ENCODE peak calls at places on chromosomes 3 and 15, in ten cellular contexts. One of them, this sample, is unnamed.

GRCh38 chr15:71443538-71443937 is 328.3 kb downstream of the THSD4 start:
- DNase-seq in cardiac muscle cell: peak
- DNase-seq in OCI-LY7: peak
- DNase-seq in heart left ventricle: peak
- DNase-seq in fibroblast of mammary gland: peak
- DNase-seq in endodermal cell: peak
- DNase-seq in hepatocyte: peak
- DNase-seq in SK-N-SH: peak
- DNase-seq in spleen: no peak
- DNase-seq in right lobe of liver: peak
- DNase-seq in this sample: peak

GRCh38 chr3:171339606-171340005 is 120.6 kb downstream of the TNIK start:
- DNase-seq in cardiac muscle cell: no peak
- DNase-seq in OCI-LY7: no peak
- DNase-seq in heart left ventricle: no peak
- DNase-seq in fibroblast of mammary gland: no peak
- DNase-seq in endodermal cell: no peak
- DNase-seq in hepatocyte: no peak
- DNase-seq in SK-N-SH: no peak
- DNase-seq in spleen: no peak
- DNase-seq in right lobe of liver: peak
- DNase-seq in this sample: no peak

GRCh38 chr15:61198722-61199121 is 30.4 kb downstream of the RORA start:
- DNase-seq in cardiac muscle cell: no peak
- DNase-seq in OCI-LY7: no peak
- DNase-seq in heart left ventricle: no peak
- DNase-seq in fibroblast of mammary gland: no peak
- DNase-seq in endodermal cell: peak
- DNase-seq in hepatocyte: no peak
- DNase-seq in SK-N-SH: no peak
- DNase-seq in spleen: no peak
- DNase-seq in right lobe of liver: no peak
- DNase-seq in this sample: no peak

GRCh38 chr3:179189764-179190163 is 41.6 kb downstream of the PIK3CA start:
- DNase-seq in cardiac muscle cell: peak
- DNase-seq in OCI-LY7: no peak
- DNase-seq in heart left ventricle: no peak
- DNase-seq in fibroblast of mammary gland: peak
- DNase-seq in endodermal cell: no peak
- DNase-seq in hepatocyte: peak
- DNase-seq in SK-N-SH: no peak
- DNase-seq in spleen: no peak
- DNase-seq in right lobe of liver: no peak
- DNase-seq in this sample: peak

GRCh38 chr15:20344601-20345400 is 196.8 kb downstream of the GOLGA6L6 start:
- DNase-seq in cardiac muscle cell: no peak
- DNase-seq in OCI-LY7: no peak
- DNase-seq in heart left ventricle: no peak
- DNase-seq in fibroblast of mammary gland: no peak
- DNase-seq in endodermal cell: no peak
- DNase-seq in hepatocyte: peak
- DNase-seq in SK-N-SH: peak
- DNase-seq in spleen: peak
- DNase-seq in right lobe of liver: no peak
- DNase-seq in this sample: no peak

GRCh38 chr15:45469429-45469828 is 53.1 kb downstream of the SLC30A4 start:
- DNase-seq in cardiac muscle cell: no peak
- DNase-seq in OCI-LY7: no peak
- DNase-seq in heart left ventricle: no peak
- DNase-seq in fibroblast of mammary gland: no peak
- DNase-seq in endodermal cell: peak
- DNase-seq in hepatocyte: no peak
- DNase-seq in SK-N-SH: no peak
- DNase-seq in spleen: no peak
- DNase-seq in right lobe of liver: no peak
- DNase-seq in this sample: no peak

GRCh38 chr3:39809181-39809994 is at the start of gene MYRIP:
- DNase-seq in cardiac muscle cell: peak
- DNase-seq in OCI-LY7: no peak
- DNase-seq in heart left ventricle: peak
- DNase-seq in fibroblast of mammary gland: no peak
- DNase-seq in endodermal cell: peak
- DNase-seq in hepatocyte: peak
- DNase-seq in SK-N-SH: peak
- DNase-seq in spleen: peak
- DNase-seq in right lobe of liver: peak
- DNase-seq in this sample: no peak

GRCh38 chr3:43180027-43180426 is 74.1 kb upstream of the POMGNT2 start:
- DNase-seq in cardiac muscle cell: no peak
- DNase-seq in OCI-LY7: peak
- DNase-seq in heart left ventricle: no peak
- DNase-seq in fibroblast of mammary gland: peak
- DNase-seq in endodermal cell: peak
- DNase-seq in hepatocyte: peak
- DNase-seq in SK-N-SH: no peak
- DNase-seq in spleen: no peak
- DNase-seq in right lobe of liver: no peak
- DNase-seq in this sample: peak

GRCh38 chr3:170047133-170047404 is 9.3 kb downstream of the GPR160 start:
- DNase-seq in cardiac muscle cell: no peak
- DNase-seq in OCI-LY7: no peak
- DNase-seq in heart left ventricle: no peak
- DNase-seq in fibroblast of mammary gland: no peak
- DNase-seq in endodermal cell: no peak
- DNase-seq in hepatocyte: no peak
- DNase-seq in SK-N-SH: no peak
- DNase-seq in spleen: no peak
- DNase-seq in right lobe of liver: no peak
- DNase-seq in this sample: no peak

GRCh38 chr3:170049146-170050000 is 11.6 kb downstream of the GPR160 start:
- DNase-seq in cardiac muscle cell: no peak
- DNase-seq in OCI-LY7: no peak
- DNase-seq in heart left ventricle: peak
- DNase-seq in fibroblast of mammary gland: peak
- DNase-seq in endodermal cell: peak
- DNase-seq in hepatocyte: no peak
- DNase-seq in SK-N-SH: no peak
- DNase-seq in spleen: peak
- DNase-seq in right lobe of liver: peak
- DNase-seq in this sample: no peak

GRCh38 chr3:170044280-170044679 is 6.5 kb downstream of the GPR160 start:
- DNase-seq in cardiac muscle cell: no peak
- DNase-seq in OCI-LY7: no peak
- DNase-seq in heart left ventricle: no peak
- DNase-seq in fibroblast of mammary gland: no peak
- DNase-seq in endodermal cell: no peak
- DNase-seq in hepatocyte: no peak
- DNase-seq in SK-N-SH: no peak
- DNase-seq in spleen: no peak
- DNase-seq in right lobe of liver: no peak
- DNase-seq in this sample: no peak

GRCh38 chr3:170044795-170045244 is 7.0 kb downstream of the GPR160 start:
- DNase-seq in cardiac muscle cell: no peak
- DNase-seq in OCI-LY7: peak
- DNase-seq in heart left ventricle: no peak
- DNase-seq in fibroblast of mammary gland: no peak
- DNase-seq in endodermal cell: no peak
- DNase-seq in hepatocyte: no peak
- DNase-seq in SK-N-SH: no peak
- DNase-seq in spleen: peak
- DNase-seq in right lobe of liver: no peak
- DNase-seq in this sample: no peak

GRCh38 chr3:170046269-170047132 is 8.7 kb downstream of the GPR160 start:
- DNase-seq in cardiac muscle cell: no peak
- DNase-seq in OCI-LY7: no peak
- DNase-seq in heart left ventricle: no peak
- DNase-seq in fibroblast of mammary gland: no peak
- DNase-seq in endodermal cell: no peak
- DNase-seq in hepatocyte: no peak
- DNase-seq in SK-N-SH: no peak
- DNase-seq in spleen: no peak
- DNase-seq in right lobe of liver: no peak
- DNase-seq in this sample: no peak
- H3K4me3 ChIP-seq in cardiac muscle cell: no peak
- H3K4me3 ChIP-seq in OCI-LY7: peak
- H3K4me3 ChIP-seq in heart left ventricle: no peak
- H3K4me3 ChIP-seq in fibroblast of mammary gland: no peak
- H3K4me3 ChIP-seq in endodermal cell: no peak
- H3K4me3 ChIP-seq in hepatocyte: no peak
- H3K4me3 ChIP-seq in SK-N-SH: no peak
- H3K4me3 ChIP-seq in spleen: no peak
- H3K4me3 ChIP-seq in right lobe of liver: no peak
- H3K4me3 ChIP-seq in this sample: no peak

GRCh38 chr15:40958146-40958545 is 4.9 kb downstream of the CHAC1 start:
- DNase-seq in cardiac muscle cell: no peak
- DNase-seq in OCI-LY7: no peak
- DNase-seq in heart left ventricle: no peak
- DNase-seq in fibroblast of mammary gland: no peak
- DNase-seq in endodermal cell: no peak
- DNase-seq in hepatocyte: no peak
- DNase-seq in SK-N-SH: no peak
- DNase-seq in spleen: peak
- DNase-seq in right lobe of liver: no peak
- DNase-seq in this sample: no peak
- TF ChIP-seq CTCF in cardiac muscle cell: no peak
- TF ChIP-seq CTCF in OCI-LY7: no peak
- TF ChIP-seq CTCF in heart left ventricle: no peak
- TF ChIP-seq CTCF in fibroblast of mammary gland: no peak
- TF ChIP-seq CTCF in endodermal cell: no peak
- TF ChIP-seq CTCF in hepatocyte: no peak
- TF ChIP-seq CTCF in SK-N-SH: no peak
- TF ChIP-seq CTCF in spleen: no peak
- TF ChIP-seq CTCF in right lobe of liver: no peak
- TF ChIP-seq CTCF in this sample: no peak

GRCh38 chr3:11302444-11302843 is 30.2 kb downstream of the ATG7 start:
- DNase-seq in cardiac muscle cell: no peak
- DNase-seq in OCI-LY7: no peak
- DNase-seq in heart left ventricle: no peak
- DNase-seq in fibroblast of mammary gland: no peak
- DNase-seq in endodermal cell: no peak
- DNase-seq in hepatocyte: no peak
- DNase-seq in SK-N-SH: no peak
- DNase-seq in spleen: no peak
- DNase-seq in right lobe of liver: no peak
- DNase-seq in this sample: no peak

GRCh38 chr3:11305509-11305908 is 33.3 kb downstream of the ATG7 start:
- DNase-seq in cardiac muscle cell: no peak
- DNase-seq in OCI-LY7: no peak
- DNase-seq in heart left ventricle: no peak
- DNase-seq in fibroblast of mammary gland: no peak
- DNase-seq in endodermal cell: no peak
- DNase-seq in hepatocyte: no peak
- DNase-seq in SK-N-SH: no peak
- DNase-seq in spleen: no peak
- DNase-seq in right lobe of liver: no peak
- DNase-seq in this sample: no peak

GRCh38 chr3:11304160-11304559 is 32.0 kb downstream of the ATG7 start:
- DNase-seq in cardiac muscle cell: no peak
- DNase-seq in OCI-LY7: no peak
- DNase-seq in heart left ventricle: no peak
- DNase-seq in fibroblast of mammary gland: no peak
- DNase-seq in endodermal cell: no peak
- DNase-seq in hepatocyte: no peak
- DNase-seq in SK-N-SH: no peak
- DNase-seq in spleen: no peak
- DNase-seq in right lobe of liver: no peak
- DNase-seq in this sample: no peak

GRCh38 chr3:11297126-11297525 is 24.9 kb downstream of the ATG7 start:
- DNase-seq in cardiac muscle cell: no peak
- DNase-seq in OCI-LY7: no peak
- DNase-seq in heart left ventricle: no peak
- DNase-seq in fibroblast of mammary gland: no peak
- DNase-seq in endodermal cell: no peak
- DNase-seq in hepatocyte: no peak
- DNase-seq in SK-N-SH: no peak
- DNase-seq in spleen: no peak
- DNase-seq in right lobe of liver: no peak
- DNase-seq in this sample: no peak

DNA sequence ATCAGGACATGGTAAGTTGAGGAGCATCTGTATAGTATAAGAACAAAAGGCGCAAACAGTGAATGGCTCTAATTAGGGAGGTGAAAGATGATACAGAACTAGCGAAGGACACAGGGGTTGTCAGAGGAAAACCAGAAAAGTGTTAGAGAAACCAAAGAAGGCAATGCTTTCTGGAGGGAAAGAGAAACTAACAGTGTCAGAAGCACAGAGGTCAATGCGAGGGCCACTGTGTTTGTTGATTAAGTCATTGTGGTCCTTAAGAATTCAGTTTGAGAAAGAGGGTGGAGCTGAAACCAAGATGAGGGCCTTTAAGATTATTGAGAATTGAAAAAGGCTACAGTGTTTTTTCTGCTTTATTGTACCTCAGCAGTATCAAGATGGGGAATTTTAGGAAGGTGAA is 28.8 kb downstream of the ATG7 start:
- DNase-seq in cardiac muscle cell: no peak
- DNase-seq in OCI-LY7: no peak
- DNase-seq in heart left ventricle: no peak
- DNase-seq in fibroblast of mammary gland: no peak
- DNase-seq in endodermal cell: no peak
- DNase-seq in hepatocyte: no peak
- DNase-seq in SK-N-SH: no peak
- DNase-seq in spleen: no peak
- DNase-seq in right lobe of liver: no peak
- DNase-seq in this sample: peak
- H3K4me3 ChIP-seq in cardiac muscle cell: no peak
- H3K4me3 ChIP-seq in OCI-LY7: no peak
- H3K4me3 ChIP-seq in heart left ventricle: no peak
- H3K4me3 ChIP-seq in fibroblast of mammary gland: no peak
- H3K4me3 ChIP-seq in endodermal cell: no peak
- H3K4me3 ChIP-seq in hepatocyte: no peak
- H3K4me3 ChIP-seq in SK-N-SH: no peak
- H3K4me3 ChIP-seq in spleen: no peak
- H3K4me3 ChIP-seq in right lobe of liver: no peak
- H3K4me3 ChIP-seq in this sample: no peak

GRCh38 chr3:159988617-159989251 is at the start of gene IL12A:
- DNase-seq in cardiac muscle cell: peak
- DNase-seq in OCI-LY7: no peak
- DNase-seq in heart left ventricle: peak
- DNase-seq in fibroblast of mammary gland: peak
- DNase-seq in endodermal cell: peak
- DNase-seq in hepatocyte: peak
- DNase-seq in SK-N-SH: peak
- DNase-seq in spleen: peak
- DNase-seq in right lobe of liver: peak
- DNase-seq in this sample: peak

GRCh38 chr3:159982442-159982841 is 6.2 kb upstream of the IL12A start:
- DNase-seq in cardiac muscle cell: no peak
- DNase-seq in OCI-LY7: no peak
- DNase-seq in heart left ventricle: no peak
- DNase-seq in fibroblast of mammary gland: no peak
- DNase-seq in endodermal cell: peak
- DNase-seq in hepatocyte: no peak
- DNase-seq in SK-N-SH: no peak
- DNase-seq in spleen: no peak
- DNase-seq in right lobe of liver: no peak
- DNase-seq in this sample: peak

GRCh38 chr3:159989973-159990846 is 1.6 kb downstream of the IL12A start:
- DNase-seq in cardiac muscle cell: no peak
- DNase-seq in OCI-LY7: no peak
- DNase-seq in heart left ventricle: no peak
- DNase-seq in fibroblast of mammary gland: peak
- DNase-seq in endodermal cell: peak
- DNase-seq in hepatocyte: no peak
- DNase-seq in SK-N-SH: peak
- DNase-seq in spleen: no peak
- DNase-seq in right lobe of liver: no peak
- DNase-seq in this sample: no peak

GRCh38 chr3:159991591-159991990 is 3.0 kb downstream of the IL12A start:
- DNase-seq in cardiac muscle cell: no peak
- DNase-seq in OCI-LY7: no peak
- DNase-seq in heart left ventricle: no peak
- DNase-seq in fibroblast of mammary gland: no peak
- DNase-seq in endodermal cell: no peak
- DNase-seq in hepatocyte: no peak
- DNase-seq in SK-N-SH: no peak
- DNase-seq in spleen: no peak
- DNase-seq in right lobe of liver: no peak
- DNase-seq in this sample: no peak

DNA sequence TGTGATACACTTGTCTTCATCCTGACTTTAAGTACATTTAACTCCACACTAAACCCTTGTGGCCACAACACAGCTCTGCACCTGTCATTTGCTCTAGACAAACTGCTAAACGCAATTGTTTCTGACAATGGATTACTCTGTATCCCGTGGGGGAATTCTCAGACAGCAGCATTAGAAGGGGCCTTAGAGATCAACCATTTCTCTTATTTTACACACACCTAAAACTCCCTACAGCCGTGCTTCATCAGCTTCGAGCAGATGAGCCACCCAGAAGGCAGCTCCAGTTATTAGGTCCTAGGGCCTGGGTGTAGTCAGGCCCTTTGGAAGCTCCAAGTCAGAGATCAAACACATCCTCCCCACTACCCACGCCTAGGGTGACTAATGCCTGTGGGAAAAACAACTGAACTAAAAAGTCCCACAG is 1.3 kb upstream of the IL12A start:
- DNase-seq in cardiac muscle cell: peak
- DNase-seq in OCI-LY7: no peak
- DNase-seq in heart left ventricle: no peak
- DNase-seq in fibroblast of mammary gland: peak
- DNase-seq in endodermal cell: no peak
- DNase-seq in hepatocyte: no peak
- DNase-seq in SK-N-SH: no peak
- DNase-seq in spleen: no peak
- DNase-seq in right lobe of liver: no peak
- DNase-seq in this sample: peak
- TF ChIP-seq CTCF in cardiac muscle cell: peak
- TF ChIP-seq CTCF in OCI-LY7: no peak
- TF ChIP-seq CTCF in heart left ventricle: no peak
- TF ChIP-seq CTCF in fibroblast of mammary gland: peak
- TF ChIP-seq CTCF in endodermal cell: peak
- TF ChIP-seq CTCF in hepatocyte: no peak
- TF ChIP-seq CTCF in SK-N-SH: peak
- TF ChIP-seq CTCF in spleen: no peak
- TF ChIP-seq CTCF in right lobe of liver: no peak
- TF ChIP-seq CTCF in this sample: peak